ENCODE peak calls at places on chromosomes 11 and 22, in nine cellular contexts. One of them, this sample, is unnamed.
A peak's percentile ranks its signal among the peaks of the same experiment; 100 is the strongest.

GRCh38 chr11:104164028-104164520 is at the start of gene PDGFD:
- DNase-seq in fibroblast of pulmonary artery: peak; percentile 84
- DNase-seq in Calu3: peak; percentile 79
- DNase-seq in AG04449: no peak
- DNase-seq in lower leg skin: peak; percentile 93
- DNase-seq in CD4-positive, alpha-beta T cell: peak; percentile 3
- DNase-seq in thoracic aorta: peak; percentile 2
- DNase-seq in Panc1: no peak
- DNase-seq in brain microvascular endothelial cell: peak; percentile 41
- DNase-seq in this sample: peak; percentile 73

GRCh38 chr11:61891331-61892084 is at the start of gene FADS3:
- DNase-seq in AG04449: no peak
- DNase-seq in thoracic aorta: peak; percentile 33
- DNase-seq in lower leg skin: peak; percentile 96
- DNase-seq in CD4-positive, alpha-beta T cell: peak; percentile 49
- DNase-seq in fibroblast of pulmonary artery: peak; percentile 76
- DNase-seq in brain microvascular endothelial cell: no peak
- DNase-seq in Calu3: peak; percentile 94
- DNase-seq in Panc1: no peak
- DNase-seq in this sample: peak; percentile 78

GRCh38 chr11:82796970-82797594 is 63.4 kb upstream of the FAM181B start:
- DNase-seq in fibroblast of pulmonary artery: no peak
- DNase-seq in AG04449: no peak
- DNase-seq in Calu3: no peak
- DNase-seq in CD4-positive, alpha-beta T cell: no peak
- DNase-seq in brain microvascular endothelial cell: no peak
- DNase-seq in thoracic aorta: no peak
- DNase-seq in lower leg skin: no peak
- DNase-seq in Panc1: no peak
- DNase-seq in this sample: peak; percentile 28

GRCh38 chr11:116257871-116258270 is 514.9 kb downstream of the BUD13 start:
- DNase-seq in fibroblast of pulmonary artery: no peak
- DNase-seq in lower leg skin: no peak
- DNase-seq in CD4-positive, alpha-beta T cell: no peak
- DNase-seq in AG04449: no peak
- DNase-seq in brain microvascular endothelial cell: no peak
- DNase-seq in Panc1: no peak
- DNase-seq in thoracic aorta: no peak
- DNase-seq in Calu3: no peak
- DNase-seq in this sample: no peak

GRCh38 chr11:9862981-9863380 is 199.1 kb downstream of the SWAP70 start:
- DNase-seq in thoracic aorta: no peak
- DNase-seq in CD4-positive, alpha-beta T cell: no peak
- DNase-seq in Panc1: no peak
- DNase-seq in Calu3: no peak
- DNase-seq in fibroblast of pulmonary artery: peak; percentile 79
- DNase-seq in lower leg skin: no peak
- DNase-seq in brain microvascular endothelial cell: peak; percentile 51
- DNase-seq in AG04449: no peak
- DNase-seq in this sample: peak; percentile 98

GRCh38 chr11:117064275-117064674 is 34.0 kb downstream of the SIK3 start:
- DNase-seq in lower leg skin: no peak
- DNase-seq in thoracic aorta: no peak
- DNase-seq in CD4-positive, alpha-beta T cell: no peak
- DNase-seq in Panc1: no peak
- DNase-seq in fibroblast of pulmonary artery: peak; percentile 56
- DNase-seq in brain microvascular endothelial cell: peak; percentile 24
- DNase-seq in AG04449: no peak
- DNase-seq in Calu3: no peak
- DNase-seq in this sample: no peak

GRCh38 chr11:41665633-41666032 is 206.2 kb upstream of the LRRC4C start:
- DNase-seq in fibroblast of pulmonary artery: no peak
- DNase-seq in AG04449: no peak
- DNase-seq in CD4-positive, alpha-beta T cell: no peak
- DNase-seq in brain microvascular endothelial cell: no peak
- DNase-seq in lower leg skin: no peak
- DNase-seq in Panc1: no peak
- DNase-seq in thoracic aorta: no peak
- DNase-seq in Calu3: no peak
- DNase-seq in this sample: no peak

GRCh38 chr11:86940122-86940777 is 14.9 kb downstream of the FZD4 start:
- DNase-seq in lower leg skin: no peak
- DNase-seq in brain microvascular endothelial cell: peak; percentile 71
- DNase-seq in CD4-positive, alpha-beta T cell: no peak
- DNase-seq in Panc1: no peak
- DNase-seq in thoracic aorta: no peak
- DNase-seq in Calu3: no peak
- DNase-seq in AG04449: no peak
- DNase-seq in fibroblast of pulmonary artery: peak; percentile 89
- DNase-seq in this sample: peak; percentile 88

GRCh38 chr11:108803781-108804180 is 138.9 kb downstream of the DDX10 start:
- DNase-seq in Calu3: no peak
- DNase-seq in thoracic aorta: no peak
- DNase-seq in fibroblast of pulmonary artery: peak; percentile 14
- DNase-seq in Panc1: no peak
- DNase-seq in brain microvascular endothelial cell: peak; percentile 18
- DNase-seq in AG04449: peak; percentile 60
- DNase-seq in CD4-positive, alpha-beta T cell: no peak
- DNase-seq in lower leg skin: no peak
- DNase-seq in this sample: no peak

GRCh38 chr11:134452026-134452848 is 40.2 kb upstream of the B3GAT1 start:
- DNase-seq in Panc1: no peak
- DNase-seq in thoracic aorta: no peak
- DNase-seq in fibroblast of pulmonary artery: no peak
- DNase-seq in lower leg skin: no peak
- DNase-seq in Calu3: no peak
- DNase-seq in AG04449: no peak
- DNase-seq in CD4-positive, alpha-beta T cell: no peak
- DNase-seq in brain microvascular endothelial cell: no peak
- DNase-seq in this sample: no peak

GRCh38 chr11:130043575-130043974 is 26.1 kb upstream of the APLP2 start:
- DNase-seq in Panc1: no peak
- DNase-seq in fibroblast of pulmonary artery: no peak
- DNase-seq in brain microvascular endothelial cell: no peak
- DNase-seq in CD4-positive, alpha-beta T cell: no peak
- DNase-seq in Calu3: no peak
- DNase-seq in thoracic aorta: no peak
- DNase-seq in AG04449: no peak
- DNase-seq in lower leg skin: no peak
- DNase-seq in this sample: no peak

GRCh38 chr11:95788921-95789505 is 569 bp downstream of the FAM76B start:
- DNase-seq in Calu3: peak; percentile 25
- DNase-seq in AG04449: no peak
- DNase-seq in CD4-positive, alpha-beta T cell: peak; percentile 24
- DNase-seq in thoracic aorta: peak; percentile 2
- DNase-seq in fibroblast of pulmonary artery: peak; percentile 46
- DNase-seq in lower leg skin: no peak
- DNase-seq in brain microvascular endothelial cell: peak; percentile 39
- DNase-seq in Panc1: no peak
- DNase-seq in this sample: peak; percentile 75

GRCh38 chr11:91981995-91982394 is 242.6 kb upstream of the FAT3 start:
- DNase-seq in fibroblast of pulmonary artery: peak; percentile 97
- DNase-seq in Calu3: peak; percentile 2
- DNase-seq in thoracic aorta: peak; percentile 79
- DNase-seq in brain microvascular endothelial cell: peak; percentile 87
- DNase-seq in CD4-positive, alpha-beta T cell: no peak
- DNase-seq in lower leg skin: no peak
- DNase-seq in Panc1: no peak
- DNase-seq in AG04449: peak; percentile 82
- DNase-seq in this sample: peak; percentile 23

GRCh38 chr22:49838771-49839717 is 11.4 kb upstream of the BRD1 start:
- DNase-seq in fibroblast of pulmonary artery: no peak
- DNase-seq in thoracic aorta: no peak
- DNase-seq in lower leg skin: no peak
- DNase-seq in AG04449: no peak
- DNase-seq in brain microvascular endothelial cell: no peak
- DNase-seq in Calu3: no peak
- DNase-seq in Panc1: no peak
- DNase-seq in CD4-positive, alpha-beta T cell: peak; percentile 83
- DNase-seq in this sample: peak; percentile 54

GRCh38 chr22:43707650-43708049 is 104.5 kb downstream of the EFCAB6 start:
- DNase-seq in Panc1: peak; percentile 46
- DNase-seq in AG04449: no peak
- DNase-seq in CD4-positive, alpha-beta T cell: no peak
- DNase-seq in thoracic aorta: no peak
- DNase-seq in fibroblast of pulmonary artery: peak; percentile 4
- DNase-seq in brain microvascular endothelial cell: no peak
- DNase-seq in Calu3: no peak
- DNase-seq in lower leg skin: no peak
- DNase-seq in this sample: no peak

DNA sequence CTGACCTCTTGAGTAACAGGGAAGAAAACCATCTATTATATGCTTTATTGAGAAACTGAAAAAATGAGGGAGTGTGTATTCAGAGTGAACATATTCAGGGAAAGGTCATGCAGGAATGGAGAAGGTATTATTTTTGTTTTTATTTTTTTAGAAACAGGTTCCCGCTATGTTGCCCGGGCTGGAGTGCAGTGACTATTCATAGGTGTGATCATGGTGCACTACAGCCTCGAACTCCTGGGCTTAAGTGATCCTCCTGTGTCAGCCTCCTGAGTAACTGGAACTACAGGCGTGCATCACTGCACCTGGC is 8.7 kb upstream of the RCE1 start:
- DNase-seq in lower leg skin: no peak
- DNase-seq in Panc1: no peak
- DNase-seq in fibroblast of pulmonary artery: no peak
- DNase-seq in AG04449: no peak
- DNase-seq in thoracic aorta: no peak
- DNase-seq in brain microvascular endothelial cell: no peak
- DNase-seq in CD4-positive, alpha-beta T cell: no peak
- DNase-seq in Calu3: no peak
- DNase-seq in this sample: no peak
- TF ChIP-seq CTCF in lower leg skin: no peak
- TF ChIP-seq CTCF in Panc1: no peak
- TF ChIP-seq CTCF in fibroblast of pulmonary artery: no peak
- TF ChIP-seq CTCF in AG04449: no peak
- TF ChIP-seq CTCF in thoracic aorta: no peak
- TF ChIP-seq CTCF in brain microvascular endothelial cell: no peak
- TF ChIP-seq CTCF in CD4-positive, alpha-beta T cell: peak; percentile 59
- TF ChIP-seq CTCF in Calu3: no peak
- TF ChIP-seq CTCF in this sample: peak; percentile 9

GRCh38 chr11:2204361-2205213 is 33.0 kb upstream of the TH start:
- DNase-seq in lower leg skin: peak; percentile 82
- DNase-seq in fibroblast of pulmonary artery: no peak
- DNase-seq in AG04449: no peak
- DNase-seq in Calu3: no peak
- DNase-seq in thoracic aorta: no peak
- DNase-seq in brain microvascular endothelial cell: no peak
- DNase-seq in CD4-positive, alpha-beta T cell: no peak
- DNase-seq in Panc1: no peak
- DNase-seq in this sample: no peak
- TF ChIP-seq CTCF in lower leg skin: no peak
- TF ChIP-seq CTCF in fibroblast of pulmonary artery: no peak
- TF ChIP-seq CTCF in AG04449: no peak
- TF ChIP-seq CTCF in Calu3: no peak
- TF ChIP-seq CTCF in thoracic aorta: no peak
- TF ChIP-seq CTCF in brain microvascular endothelial cell: no peak
- TF ChIP-seq CTCF in CD4-positive, alpha-beta T cell: no peak
- TF ChIP-seq CTCF in Panc1: no peak
- TF ChIP-seq CTCF in this sample: no peak

DNA sequence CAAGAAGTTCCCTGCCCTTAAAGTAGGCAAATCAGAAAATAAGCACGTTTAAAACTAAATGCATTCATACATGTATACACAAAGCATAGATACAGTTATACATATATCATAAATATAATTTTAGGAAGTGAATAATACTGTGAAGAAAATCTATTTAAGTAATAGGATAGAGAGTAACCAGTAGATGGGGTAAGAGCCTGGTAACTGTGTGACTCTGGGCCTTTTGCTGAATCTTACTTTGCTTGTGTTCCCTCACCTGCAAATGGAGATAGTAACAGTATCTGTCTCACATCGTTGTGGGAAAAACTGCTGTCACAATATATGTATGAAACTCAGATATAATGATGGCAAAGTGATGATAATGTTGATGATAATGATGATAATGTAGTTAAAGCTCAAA is 29.9 kb downstream of the MS4A2 start:
- DNase-seq in fibroblast of pulmonary artery: no peak
- DNase-seq in lower leg skin: no peak
- DNase-seq in thoracic aorta: no peak
- DNase-seq in Calu3: no peak
- DNase-seq in AG04449: no peak
- DNase-seq in Panc1: no peak
- DNase-seq in brain microvascular endothelial cell: no peak
- DNase-seq in CD4-positive, alpha-beta T cell: no peak
- DNase-seq in this sample: no peak
- TF ChIP-seq CTCF in fibroblast of pulmonary artery: no peak
- TF ChIP-seq CTCF in lower leg skin: no peak
- TF ChIP-seq CTCF in thoracic aorta: no peak
- TF ChIP-seq CTCF in Calu3: no peak
- TF ChIP-seq CTCF in AG04449: no peak
- TF ChIP-seq CTCF in Panc1: no peak
- TF ChIP-seq CTCF in brain microvascular endothelial cell: no peak
- TF ChIP-seq CTCF in CD4-positive, alpha-beta T cell: no peak
- TF ChIP-seq CTCF in this sample: no peak

GRCh38 chr11:20874358-20874757 is 205.0 kb downstream of the NELL1 start:
- DNase-seq in CD4-positive, alpha-beta T cell: no peak
- DNase-seq in fibroblast of pulmonary artery: no peak
- DNase-seq in Panc1: no peak
- DNase-seq in lower leg skin: no peak
- DNase-seq in AG04449: no peak
- DNase-seq in brain microvascular endothelial cell: no peak
- DNase-seq in thoracic aorta: no peak
- DNase-seq in Calu3: no peak
- DNase-seq in this sample: no peak

GRCh38 chr11:20876738-20877137 is 207.4 kb downstream of the NELL1 start:
- DNase-seq in fibroblast of pulmonary artery: no peak
- DNase-seq in Calu3: no peak
- DNase-seq in thoracic aorta: no peak
- DNase-seq in lower leg skin: no peak
- DNase-seq in CD4-positive, alpha-beta T cell: no peak
- DNase-seq in brain microvascular endothelial cell: no peak
- DNase-seq in Panc1: no peak
- DNase-seq in AG04449: no peak
- DNase-seq in this sample: no peak

DNA sequence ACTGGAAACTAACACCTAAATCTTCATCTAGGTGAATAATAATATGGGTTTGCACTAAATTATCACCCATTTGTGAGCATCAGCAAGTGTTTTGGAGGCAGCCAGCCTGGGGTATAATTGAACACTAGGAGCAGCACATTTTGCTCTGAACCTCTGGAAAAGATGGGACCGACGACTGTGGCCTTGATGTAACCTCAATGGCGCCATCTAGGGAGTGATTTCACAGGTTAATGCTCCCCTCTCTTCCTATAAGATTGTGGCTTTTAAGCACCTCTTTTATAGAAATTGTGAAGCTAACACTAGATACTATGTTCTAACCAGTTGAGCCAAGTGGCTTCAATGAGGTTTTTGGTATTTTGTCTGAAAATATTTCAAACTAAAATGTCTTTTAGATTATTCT is 203.7 kb downstream of the NELL1 start:
- DNase-seq in brain microvascular endothelial cell: no peak
- DNase-seq in CD4-positive, alpha-beta T cell: no peak
- DNase-seq in Panc1: no peak
- DNase-seq in Calu3: no peak
- DNase-seq in fibroblast of pulmonary artery: no peak
- DNase-seq in AG04449: no peak
- DNase-seq in lower leg skin: no peak
- DNase-seq in thoracic aorta: no peak
- DNase-seq in this sample: peak; percentile 58
- TF ChIP-seq CTCF in brain microvascular endothelial cell: no peak
- TF ChIP-seq CTCF in CD4-positive, alpha-beta T cell: no peak
- TF ChIP-seq CTCF in Panc1: peak; percentile 56
- TF ChIP-seq CTCF in Calu3: no peak
- TF ChIP-seq CTCF in fibroblast of pulmonary artery: no peak
- TF ChIP-seq CTCF in AG04449: no peak
- TF ChIP-seq CTCF in lower leg skin: no peak
- TF ChIP-seq CTCF in thoracic aorta: no peak
- TF ChIP-seq CTCF in this sample: peak; percentile 61